ENCODE peak calls at places on chromosomes 12 and 14, in seven cellular contexts. C is H9, E is IMR-90, A is neuronal stem cell, K is H1, D is mesendoderm, M is trophoblast cell. I is an unnamed sample.
A peak's percentile ranks its signal among the peaks of the same experiment; 100 is the strongest.

GRCh38 chr12:91603060-91603459 is 420.4 kb upstream of the DCN start:
- DNase-seq in C (no peak), E (no peak), A (no peak), K (no peak), D (no peak), M (no peak), I (no peak)

GRCh38 chr12:67222302-67222701 is 46.9 kb upstream of the CAND1 start:
- DNase-seq in C (no peak), E (peak; percentile 10), A (no peak), K (no peak), D (peak; percentile 65), M (peak; percentile 60), I (peak; percentile 7)

GRCh38 chr12:95790912-95791849 is 617 bp upstream of the NTN4 start:
- DNase-seq in C (peak; percentile 62), E (peak; percentile 22), A (peak; percentile 29), K (no peak), D (peak; percentile 66), M (peak; percentile 37), I (peak; percentile 32)

GRCh38 chr12:90368081-90368480 is 586.9 kb downstream of the CCER1 start:
- DNase-seq in C (no peak), E (no peak), A (no peak), K (no peak), D (no peak), M (no peak), I (no peak)

GRCh38 chr12:109861689-109862314 is 18.5 kb downstream of the GLTP start:
- DNase-seq in C (no peak), E (peak; percentile 20), A (no peak), K (no peak), D (no peak), M (no peak), I (no peak)

GRCh38 chr14:40616579-40616978 is 990.1 kb upstream of the LRFN5 start:
- DNase-seq in C (no peak), E (no peak), A (no peak), K (no peak), D (no peak), M (no peak), I (no peak)

GRCh38 chr12:19643635-19644034 is 204.3 kb downstream of the AEBP2 start:
- DNase-seq in C (peak; percentile 73), E (peak; percentile 68), A (peak; percentile 41), K (peak; percentile 51), D (peak; percentile 96), M (peak; percentile 36), I (peak; percentile 76)

GRCh38 chr14:67265131-67265530 is 23.9 kb downstream of the PALS1 start:
- DNase-seq in C (no peak), E (peak; percentile 49), A (no peak), K (no peak), D (no peak), M (peak; percentile 74), I (no peak)

GRCh38 chr12:122399592-122400373 is 22.7 kb downstream of the CLIP1 start:
- DNase-seq in C (peak; percentile 85), E (peak; percentile 94), A (peak; percentile 63), K (no peak), D (peak; percentile 97), M (peak; percentile 89), I (peak; percentile 91)

GRCh38 chr14:104680056-104680805 is 9.2 kb upstream of the INF2 start:
- DNase-seq in C (no peak), E (peak; percentile 85), A (no peak), K (no peak), D (peak; percentile 68), M (peak; percentile 63), I (peak; percentile 87)

GRCh38 chr12:31740618-31741017 is 11.8 kb upstream of the AMN1 start:
- DNase-seq in C (no peak), E (no peak), A (no peak), K (no peak), D (no peak), M (no peak), I (no peak)

GRCh38 chr14:37167151-37168047 is 5.0 kb downstream of the SLC25A21 start:
- DNase-seq in C (peak; percentile 85), E (no peak), A (no peak), K (peak; percentile 60), D (no peak), M (no peak), I (no peak)

GRCh38 chr12:122975790-122976647 is 975 bp downstream of the OGFOD2 start:
- DNase-seq in C (no peak), E (no peak), A (no peak), K (no peak), D (peak; percentile 50), M (no peak), I (peak; percentile 40)

GRCh38 chr12:27488479-27488878 is 35.5 kb upstream of the PPFIBP1 start:
- DNase-seq in C (no peak), E (no peak), A (no peak), K (no peak), D (peak; percentile 26), M (no peak), I (no peak)

GRCh38 chr12:103680591-103681065 is 93.6 kb downstream of the STAB2 start:
- DNase-seq in C (no peak), E (peak; percentile 4), A (no peak), K (no peak), D (peak; percentile 93), M (no peak), I (no peak)

GRCh38 chr12:4910502-4911315 is 1.0 kb downstream of the KCNA1 start:
- DNase-seq in C (peak; percentile 41), E (no peak), A (no peak), K (no peak), D (no peak), M (no peak), I (no peak)

GRCh38 chr12:57738661-57739237 is at the start of gene AGAP2:
- DNase-seq in C (peak; percentile 79), E (no peak), A (no peak), K (no peak), D (peak; percentile 78), M (no peak), I (no peak)

GRCh38 chr12:113140706-113141105 is 5.1 kb upstream of the RASAL1 start:
- DNase-seq in C (no peak), E (no peak), A (no peak), K (no peak), D (no peak), M (no peak), I (no peak)
- H3K4me2 ChIP-seq in C (no peak overlapping the region), E (no peak overlapping the region), A (no peak overlapping the region), K (no peak overlapping the region), D (no peak overlapping the region), M (no peak overlapping the region), I (no peak overlapping the region)

GRCh38 chr14:76954791-76955190 is 73.7 kb downstream of the IRF2BPL start:
- DNase-seq in C (no peak), E (no peak), A (no peak), K (no peak), D (no peak), M (peak; percentile 30), I (no peak)
- H2AK5ac ChIP-seq in C (no peak overlapping the region), E (peak overlapping the region; percentile 92), A (no peak overlapping the region), K (peak overlapping the region; percentile 79), D (peak overlapping the region; percentile 90), M (no peak overlapping the region), I (peak overlapping the region; percentile 99)

DNA sequence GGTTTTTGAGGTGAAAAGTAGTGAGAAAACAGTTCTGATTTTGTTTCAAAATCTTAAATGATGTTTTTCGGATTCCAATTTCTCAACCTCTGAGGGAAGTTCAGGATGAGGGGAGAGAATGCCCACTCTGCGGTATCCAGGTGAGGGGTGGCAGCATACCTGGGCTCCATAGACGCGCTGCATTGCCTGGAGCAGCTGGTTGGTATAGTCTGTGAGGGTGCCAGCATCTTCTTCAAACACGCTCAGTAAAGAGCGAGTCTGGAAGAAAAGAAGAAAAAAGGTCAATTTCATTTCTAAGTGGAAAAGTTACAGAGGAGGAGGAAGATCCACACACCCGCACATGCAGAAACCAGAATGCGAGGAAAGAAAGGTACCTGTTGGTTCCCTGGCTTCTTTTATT is 7.0 kb downstream of the APPL2 start:
- DNase-seq in C (no peak), E (no peak), A (no peak), K (no peak), D (no peak), M (peak; percentile 94), I (no peak)
- H3K4ac ChIP-seq in C (no peak overlapping the region), E (peak overlapping the region; percentile 87), A (no peak overlapping the region), K (no peak overlapping the region), D (no peak overlapping the region), M (no peak overlapping the region), I (no peak overlapping the region)

GRCh38 chr12:130590685-130591084 is 125.4 kb downstream of the RIMBP2 start:
- DNase-seq in C (no peak), E (no peak), A (no peak), K (no peak), D (no peak), M (no peak), I (no peak)

GRCh38 chr12:130591736-130592135 is 124.4 kb downstream of the RIMBP2 start:
- DNase-seq in C (no peak), E (no peak), A (no peak), K (no peak), D (no peak), M (no peak), I (no peak)

GRCh38 chr12:130588696-130589095 is 127.4 kb downstream of the RIMBP2 start:
- DNase-seq in C (no peak), E (no peak), A (no peak), K (no peak), D (no peak), M (no peak), I (no peak)

GRCh38 chr12:130587966-130588365 is 128.1 kb downstream of the RIMBP2 start:
- DNase-seq in C (no peak), E (no peak), A (no peak), K (no peak), D (no peak), M (no peak), I (no peak)

DNA sequence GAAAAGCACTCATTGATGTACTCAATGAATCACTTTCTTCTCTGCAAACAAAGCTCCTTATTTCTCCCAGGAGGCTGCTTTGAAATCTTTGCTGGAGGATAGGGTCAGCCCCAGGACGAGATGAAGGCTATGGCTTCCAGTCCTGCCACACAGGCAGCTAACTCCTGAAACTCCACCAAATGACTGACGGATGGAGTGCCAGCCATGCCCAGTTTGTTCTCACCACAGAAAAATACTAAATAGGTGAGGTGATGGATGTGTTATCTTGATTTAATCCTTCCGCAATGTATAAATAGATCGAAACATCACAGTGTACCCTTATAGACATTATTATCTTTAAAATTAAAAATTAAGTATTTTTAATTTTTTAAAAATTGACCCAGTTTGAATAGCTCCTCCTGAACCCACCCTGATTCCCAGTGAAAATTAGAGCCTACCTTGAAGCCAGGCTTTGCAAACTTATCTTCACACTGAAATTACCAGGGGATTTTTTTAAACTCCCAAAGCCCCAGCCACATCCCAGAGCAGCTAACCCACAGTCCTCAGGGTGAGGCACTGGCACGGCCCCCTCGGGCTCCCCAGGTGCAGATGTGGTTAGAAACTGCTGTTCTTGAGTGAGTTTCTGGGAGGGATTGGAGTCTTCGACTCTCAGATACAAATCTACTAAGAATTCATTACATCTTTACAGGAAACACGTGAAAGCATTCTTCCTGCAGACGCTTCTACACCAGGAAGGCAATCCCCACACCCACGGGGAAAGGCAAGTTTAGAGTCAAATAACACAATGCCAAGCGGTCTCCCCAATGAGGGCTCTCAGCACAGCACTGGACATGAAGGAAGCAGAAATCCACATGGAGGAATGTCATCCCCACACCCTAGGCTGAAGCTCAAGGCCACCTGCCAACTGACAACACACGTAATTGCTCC is 126.4 kb downstream of the RIMBP2 start:
- DNase-seq in C (no peak), E (no peak), A (no peak), K (no peak), D (no peak), M (no peak), I (no peak)
- H3K4me2 ChIP-seq in C (no peak overlapping the region), E (no peak overlapping the region), A (no peak overlapping the region), K (no peak overlapping the region), D (no peak overlapping the region), M (no peak overlapping the region), I (no peak overlapping the region)

GRCh38 chr12:40565029-40565633 is 127.1 kb upstream of the CNTN1 start:
- DNase-seq in C (no peak), E (no peak), A (no peak), K (no peak), D (no peak), M (no peak), I (no peak)
- H2AK5ac ChIP-seq in C (no peak overlapping the region), E (no peak overlapping the region), A (no peak overlapping the region), K (no peak overlapping the region), D (no peak overlapping the region), M (no peak overlapping the region), I (no peak overlapping the region)